ENCODE peak calls at places on chromosomes 16 and 17, in eight cellular contexts. W, Q, E, N, B, U, A and J are unnamed samples.

GRCh38 chr17:5422505-5422904 is 2.5 kb downstream of the RPAIN start:
- DNase-seq in B (no peak), E (no peak), A (no peak), N (no peak), U (no peak), W (no peak), Q (peak; percentile 50), J (peak; percentile 78)

GRCh38 chr16:27154573-27155521 is 48.5 kb upstream of the KDM8 start:
- DNase-seq in N (peak; percentile 11), A (peak; percentile 88), B (peak; percentile 79), U (peak; percentile 32), W (peak; percentile 82), Q (peak; percentile 60), E (peak; percentile 57), J (peak; percentile 68)

GRCh38 chr16:84481051-84481735 is 23.3 kb downstream of the MEAK7 start:
- DNase-seq in Q (no peak), U (no peak), N (no peak), B (no peak), A (no peak), E (no peak), W (no peak), J (no peak)

GRCh38 chr16:21163576-21163975 is 5.1 kb downstream of the LDAF1 start:
- DNase-seq in E (no peak), U (no peak), A (no peak), W (no peak), B (no peak), N (no peak), Q (no peak), J (no peak)

GRCh38 chr17:70138309-70138865 is 30.9 kb upstream of the KCNJ2 start:
- DNase-seq in A (no peak), B (no peak), W (no peak), E (peak; percentile 17), N (no peak), U (no peak), Q (no peak), J (no peak)

GRCh38 chr17:19263621-19264010 is 26.4 kb downstream of the EPN2 start:
- DNase-seq in W (no peak), B (no peak), U (peak; percentile 63), N (no peak), Q (no peak), A (no peak), E (no peak), J (no peak)

GRCh38 chr17:7652659-7653343 is 2.1 kb downstream of the ATP1B2 start:
- DNase-seq in N (peak; percentile 39), E (no peak), A (no peak), U (no peak), W (no peak), B (no peak), Q (no peak), J (no peak)

GRCh38 chr17:17900615-17901520 is 64.1 kb upstream of the SREBF1 start:
- DNase-seq in N (peak; percentile 94), B (no peak), Q (peak; percentile 83), A (no peak), E (peak; percentile 94), U (peak; percentile 91), W (peak; percentile 84), J (peak; percentile 80)

GRCh38 chr17:47829870-47830269 is 1.5 kb downstream of the MRPL10 start:
- DNase-seq in N (no peak), U (no peak), E (no peak), W (no peak), A (no peak), Q (no peak), B (no peak), J (no peak)

GRCh38 chr16:21208831-21209230 is 2.5 kb downstream of the ZP2 start:
- DNase-seq in W (no peak), U (no peak), N (no peak), Q (no peak), E (no peak), B (no peak), A (no peak), J (no peak)

GRCh38 chr17:17774009-17774881 is 62.5 kb downstream of the SREBF1 start:
- DNase-seq in A (peak; percentile 55), B (no peak), W (peak; percentile 76), Q (peak; percentile 39), U (peak; percentile 54), E (no peak), N (no peak), J (peak; percentile 78)

GRCh38 chr17:27667656-27668487 is 36.9 kb downstream of the LGALS9 start:
- DNase-seq in U (no peak), Q (no peak), W (no peak), N (no peak), E (no peak), B (peak; percentile 21), A (no peak), J (no peak)

GRCh38 chr16:27449434-27450188 is 47.6 kb downstream of the IL21R start:
- DNase-seq in A (no peak), W (peak; percentile 88), B (no peak), U (no peak), N (no peak), E (no peak), Q (no peak), J (no peak)

GRCh38 chr16:87132361-87133014 is 184.7 kb downstream of the C16orf95 start:
- DNase-seq in U (no peak), E (peak; percentile 48), N (no peak), Q (no peak), A (no peak), W (no peak), B (no peak), J (peak; percentile 26)

GRCh38 chr16:59632266-59632855 is 898.2 kb upstream of the GOT2 start:
- DNase-seq in W (no peak), B (no peak), A (no peak), E (no peak), U (no peak), N (no peak), Q (no peak), J (no peak)

GRCh38 chr16:73040136-73040535 is 7.8 kb downstream of the ZFHX3 start:
- DNase-seq in N (no peak), E (no peak), U (no peak), A (peak; percentile 95), B (peak; percentile 92), Q (no peak), W (no peak), J (no peak)

GRCh38 chr16:16075463-16076399 is 126.3 kb downstream of the ABCC1 start:
- DNase-seq in W (peak; percentile 68), E (peak; percentile 59), A (no peak), U (no peak), B (no peak), Q (no peak), N (peak; percentile 80), J (no peak)

GRCh38 chr17:28338056-28338768 is 2.7 kb downstream of the TNFAIP1 start:
- DNase-seq in A (no peak), Q (no peak), W (no peak), U (no peak), E (no peak), B (no peak), N (no peak), J (no peak)

GRCh38 chr16:80427800-80428199 is 113.0 kb upstream of the DYNLRB2 start:
- DNase-seq in E (no peak), W (no peak), A (no peak), B (no peak), N (no peak), Q (no peak), U (no peak), J (no peak)

GRCh38 chr16:48101069-48101674 is 54.6 kb downstream of the ABCC12 start:
- DNase-seq in E (no peak), W (no peak), B (no peak), A (no peak), Q (no peak), U (no peak), N (no peak), J (peak; percentile 14)

GRCh38 chr17:81941484-81942166 is 4.5 kb upstream of the PYCR1 start:
- DNase-seq in E (no peak), U (no peak), A (peak; percentile 75), N (no peak), B (peak; percentile 66), W (no peak), Q (no peak), J (no peak)

GRCh38 chr17:16019347-16019746 is 19.7 kb downstream of the TTC19 start:
- DNase-seq in A (no peak), U (no peak), N (no peak), E (no peak), W (no peak), Q (no peak), B (no peak), J (no peak)
- H3K27ac ChIP-seq in A (no peak overlapping the region), U (no peak overlapping the region), N (no peak overlapping the region), E (no peak overlapping the region), W (no peak overlapping the region), Q (no peak overlapping the region), B (no peak overlapping the region), J (no peak overlapping the region)

DNA sequence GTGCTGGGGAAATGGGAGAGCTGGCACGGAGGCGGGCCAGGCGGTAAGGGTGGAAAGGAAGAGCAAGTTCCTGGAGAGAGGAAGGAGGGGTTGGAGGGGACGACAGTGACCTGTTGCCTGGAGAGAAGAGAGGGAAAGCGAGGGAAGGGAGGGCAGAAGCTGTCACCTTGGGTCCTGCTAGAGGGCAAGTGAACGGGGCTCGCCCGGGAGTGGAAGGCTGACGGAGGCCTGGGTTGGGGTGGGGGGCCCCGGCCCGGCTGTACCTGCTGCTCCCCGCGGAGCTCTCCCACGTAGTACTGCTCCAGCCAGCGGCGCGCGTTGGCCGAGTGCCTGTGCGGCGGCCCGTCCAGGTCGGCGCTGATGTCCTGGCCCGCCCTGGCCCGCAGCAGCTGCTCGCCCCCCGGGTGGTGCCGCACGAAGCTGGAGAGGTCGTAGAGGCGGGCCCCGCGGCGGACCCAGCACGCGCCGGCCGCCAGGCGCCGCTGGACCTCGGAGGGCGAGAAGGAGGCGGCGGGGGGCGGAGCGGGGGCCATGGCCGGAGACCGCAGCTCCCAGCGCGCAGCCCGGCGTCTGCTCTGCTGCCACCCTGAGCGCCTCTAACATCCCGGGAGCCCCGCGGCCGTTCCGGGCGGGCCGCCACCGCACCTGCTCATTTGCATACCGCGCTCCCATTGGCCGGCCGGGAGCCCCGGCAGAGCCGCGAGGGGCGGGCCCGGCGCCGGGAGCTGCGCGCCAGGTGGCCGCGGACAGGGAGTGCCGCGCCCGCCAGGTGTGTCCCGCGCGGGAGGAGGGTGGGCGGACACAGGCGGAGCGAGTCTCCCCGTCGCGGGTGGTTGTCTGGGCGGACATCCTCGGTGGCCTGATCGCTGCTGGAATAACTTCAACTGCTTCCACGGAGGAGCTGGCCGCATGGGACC is at the start of gene FA2H:
- DNase-seq in N (peak; percentile 42), Q (peak; percentile 96), W (peak; percentile 94), B (peak; percentile 94), A (peak; percentile 92), U (no peak), E (peak; percentile 9), J (peak; percentile 98)
- TF ChIP-seq CTCF in N (no peak), Q (peak; percentile 50), W (peak; percentile 53), B (peak; percentile 70), A (no peak), U (peak; percentile 13), E (peak; percentile 45), J (peak; percentile 49)

GRCh38 chr17:64009571-64010402 is 10.6 kb downstream of the ICAM2 start:
- DNase-seq in Q (no peak), W (no peak), A (no peak), U (no peak), E (no peak), B (no peak), N (no peak), J (no peak)
- H3K27ac ChIP-seq in Q (no peak overlapping the region), W (no peak overlapping the region), A (no peak overlapping the region), U (no peak overlapping the region), E (no peak overlapping the region), B (no peak overlapping the region), N (no peak overlapping the region), J (no peak overlapping the region)

GRCh38 chr17:36131436-36131835 is 27.8 kb downstream of the CCL4 start:
- DNase-seq in W (no peak), U (no peak), Q (no peak), N (no peak), E (no peak), A (peak; percentile 7), B (no peak), J (no peak)
- TF ChIP-seq CTCF in W (no peak), U (no peak), Q (no peak), N (no peak), E (no peak), A (no peak), B (no peak), J (no peak)